ENCODE peak calls at places on chromosomes 4 and X, in four cellular contexts. A is upper lobe of right lung, T is lower lobe of right lung, X is esophagus squamous epithelium. C is an unnamed sample. For H3K27me3 and H3K4me1, the result is how much of the 10 kb centered on the place peaks cover.

GRCh38 chr4:101222156-101222845 is 125.0 kb downstream of the PPP3CA start:
- DNase-seq in A (no peak), T (no peak), X (no peak), C (no peak)

GRCh38 chr4:173656898-173657297 is 126.9 kb upstream of the HAND2 start:
- DNase-seq in A (no peak), T (no peak), X (no peak), C (no peak)

GRCh38 chr4:139020384-139020783 is 4.8 kb downstream of the NOCT start:
- DNase-seq in A (no peak), T (no peak), X (no peak), C (no peak)

GRCh38 chr4:138869631-138870030 is 145.9 kb upstream of the NOCT start:
- DNase-seq in A (no peak), T (no peak), X (no peak), C (no peak)

GRCh38 chr4:39818646-39819045 is 120.7 kb downstream of the UBE2K start:
- DNase-seq in A (no peak), T (no peak), X (no peak), C (no peak)

GRCh38 chrX:41890026-41890423 is 33.3 kb downstream of the CASK start:
- DNase-seq in A (no peak), T (no peak), X (no peak), C (no peak)

GRCh38 chrX:31223817-31224216 is 152.0 kb upstream of the FTHL17 start:
- DNase-seq in A (no peak), T (no peak), X (no peak), C (no peak)

GRCh38 chr4:127410201-127410600 is 222.6 kb upstream of the INTU start:
- DNase-seq in A (no peak), T (no peak), X (no peak), C (no peak)

GRCh38 chr4:184851200-184851541 is 25.4 kb upstream of the ACSL1 start:
- DNase-seq in A (no peak), T (no peak), X (no peak), C (no peak)

GRCh38 chrX:21955398-21956189 is 15.1 kb downstream of the SMS start:
- DNase-seq in A (no peak), T (no peak), X (no peak), C (no peak)

GRCh38 chr4:172553216-172553615 is 615.4 kb upstream of the GALNT7 start:
- DNase-seq in A (no peak), T (no peak), X (no peak), C (no peak)

GRCh38 chr4:112939901-112940300 is 109.6 kb upstream of the ANK2 start:
- DNase-seq in A (no peak), T (no peak), X (no peak), C (no peak)

GRCh38 chr4:40656221-40656863 is 26.7 kb upstream of the RBM47 start:
- DNase-seq in A (no peak), T (no peak), X (no peak), C (no peak)

GRCh38 chrX:108001218-108001814 is 19.1 kb upstream of the TEX13B start:
- DNase-seq in A (no peak), T (no peak), X (no peak), C (no peak)

GRCh38 chr4:87087015-87087920 is 133.2 kb downstream of the KLHL8 start:
- DNase-seq in A (no peak), T (no peak), X (no peak), C (no peak)

GRCh38 chr4:4383085-4383484 is 3.8 kb upstream of the NSG1 start:
- DNase-seq in A (no peak), T (no peak), X (no peak), C (no peak)
- H3K27me3 ChIP-seq in A (under half), T (half or more), X (under half), C (under half)

GRCh38 chr4:89301003-89301402 is 6.6 kb downstream of the GPRIN3 start:
- DNase-seq in A (no peak), T (no peak), X (no peak), C (no peak)

GRCh38 chr4:89300490-89300889 is 7.1 kb downstream of the GPRIN3 start:
- DNase-seq in A (no peak), T (no peak), X (no peak), C (no peak)

GRCh38 chr4:89298788-89299152 is 8.8 kb downstream of the GPRIN3 start:
- DNase-seq in A (no peak), T (no peak), X (no peak), C (no peak)

GRCh38 chr4:89299153-89299789 is 8.3 kb downstream of the GPRIN3 start:
- DNase-seq in A (no peak), T (no peak), X (no peak), C (no peak)

DNA sequence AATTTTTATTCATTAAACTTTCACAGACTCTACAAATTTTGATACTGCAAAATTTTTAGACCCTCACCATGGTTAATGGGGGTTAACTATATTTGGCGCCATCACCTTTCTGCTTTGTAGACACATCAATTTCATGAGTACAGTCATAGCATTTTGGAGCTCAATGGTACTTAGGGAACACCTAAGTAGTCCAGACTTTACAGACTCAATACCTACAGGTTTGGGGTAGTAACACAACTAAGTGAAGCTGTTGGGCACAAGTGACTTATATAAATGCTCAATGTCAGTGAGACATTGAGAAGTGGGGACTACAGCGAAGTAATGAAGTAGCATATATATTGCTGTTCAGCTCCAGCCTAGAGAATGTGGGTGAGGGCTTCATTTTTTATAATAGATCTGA is 7.5 kb downstream of the GPRIN3 start:
- DNase-seq in A (no peak), T (no peak), X (no peak), C (no peak)
- H3K4me1 ChIP-seq in A (under half), T (half or more), X (under half), C (half or more)

GRCh38 chr4:165379662-165380061 is 854 bp downstream of the CPE start:
- DNase-seq in A (no peak), T (no peak), X (no peak), C (no peak)
- H3K27me3 ChIP-seq in A (under half), T (under half), X (under half), C (under half)

DNA sequence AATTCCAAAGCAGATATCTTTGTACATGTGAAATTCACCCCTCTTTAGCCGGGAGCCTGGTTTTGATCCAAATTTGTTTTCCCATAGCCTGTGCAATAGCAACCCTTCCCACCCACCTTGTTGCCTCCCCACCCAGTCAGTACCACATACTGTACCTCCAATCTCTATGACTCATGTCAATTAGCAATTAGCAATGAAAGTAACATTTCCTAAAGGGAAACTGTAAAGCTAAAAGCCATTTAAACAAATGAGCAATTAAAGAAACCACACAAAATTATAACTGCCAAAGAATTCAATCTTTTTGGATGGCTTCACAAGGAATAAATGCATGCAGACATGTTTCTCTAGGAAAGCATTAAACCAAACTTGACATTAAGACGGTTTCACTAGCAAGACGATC is 169.0 kb upstream of the MAP3K15 start:
- DNase-seq in A (no peak), T (no peak), X (no peak), C (no peak)
- H3K4me1 ChIP-seq in A (under half), T (under half), X (under half), C (under half)

C was measured in effector memory CD4-positive, alpha-beta T cell.